ENCODE peak calls at places on chromosomes 16 and 17, in seven cellular contexts. One of them, this sample, is unnamed.

GRCh38 chr17:79812206-79812968 is 15.5 kb upstream of the CBX8 start:
- DNase-seq in effector CD4-positive, alpha-beta T cell: no peak
- DNase-seq in naive thymus-derived CD4-positive, alpha-beta T cell: no peak
- DNase-seq in ascending aorta: no peak
- DNase-seq in hypothalamus: no peak
- DNase-seq in BJ: no peak
- DNase-seq in cardiac muscle cell: no peak
- DNase-seq in this sample: no peak

GRCh38 chr17:63843387-63844292 is 1.2 kb upstream of the SMARCD2 start:
- DNase-seq in ascending aorta: no peak
- DNase-seq in BJ: no peak
- DNase-seq in effector CD4-positive, alpha-beta T cell: no peak
- DNase-seq in naive thymus-derived CD4-positive, alpha-beta T cell: no peak
- DNase-seq in hypothalamus: no peak
- DNase-seq in cardiac muscle cell: no peak
- DNase-seq in this sample: no peak

GRCh38 chr17:45299311-45299710 is 17.5 kb downstream of the MAP3K14 start:
- DNase-seq in ascending aorta: no peak
- DNase-seq in naive thymus-derived CD4-positive, alpha-beta T cell: no peak
- DNase-seq in BJ: no peak
- DNase-seq in effector CD4-positive, alpha-beta T cell: no peak
- DNase-seq in hypothalamus: no peak
- DNase-seq in cardiac muscle cell: peak
- DNase-seq in this sample: no peak

GRCh38 chr16:75043175-75043937 is 44.5 kb downstream of the ZNRF1 start:
- DNase-seq in hypothalamus: no peak
- DNase-seq in BJ: no peak
- DNase-seq in effector CD4-positive, alpha-beta T cell: no peak
- DNase-seq in ascending aorta: no peak
- DNase-seq in naive thymus-derived CD4-positive, alpha-beta T cell: no peak
- DNase-seq in cardiac muscle cell: no peak
- DNase-seq in this sample: no peak

GRCh38 chr17:39737331-39737760 is 392 bp upstream of the GRB7 start:
- DNase-seq in BJ: no peak
- DNase-seq in ascending aorta: no peak
- DNase-seq in naive thymus-derived CD4-positive, alpha-beta T cell: no peak
- DNase-seq in cardiac muscle cell: no peak
- DNase-seq in hypothalamus: no peak
- DNase-seq in effector CD4-positive, alpha-beta T cell: no peak
- DNase-seq in this sample: no peak

GRCh38 chr17:78174332-78174869 is 6.0 kb downstream of the SYNGR2 start:
- DNase-seq in cardiac muscle cell: no peak
- DNase-seq in hypothalamus: peak
- DNase-seq in effector CD4-positive, alpha-beta T cell: no peak
- DNase-seq in naive thymus-derived CD4-positive, alpha-beta T cell: no peak
- DNase-seq in ascending aorta: peak
- DNase-seq in BJ: no peak
- DNase-seq in this sample: no peak

GRCh38 chr16:82061861-82062525 is 26.9 kb downstream of the HSD17B2 start:
- DNase-seq in ascending aorta: no peak
- DNase-seq in BJ: no peak
- DNase-seq in naive thymus-derived CD4-positive, alpha-beta T cell: no peak
- DNase-seq in effector CD4-positive, alpha-beta T cell: no peak
- DNase-seq in cardiac muscle cell: peak
- DNase-seq in hypothalamus: no peak
- DNase-seq in this sample: no peak

GRCh38 chr16:79997257-79997656 is 396.7 kb upstream of the MAF start:
- DNase-seq in naive thymus-derived CD4-positive, alpha-beta T cell: no peak
- DNase-seq in effector CD4-positive, alpha-beta T cell: no peak
- DNase-seq in hypothalamus: no peak
- DNase-seq in BJ: no peak
- DNase-seq in cardiac muscle cell: peak
- DNase-seq in ascending aorta: no peak
- DNase-seq in this sample: no peak

GRCh38 chr17:37168731-37169353 is 206.9 kb upstream of the C17orf78 start:
- DNase-seq in effector CD4-positive, alpha-beta T cell: no peak
- DNase-seq in naive thymus-derived CD4-positive, alpha-beta T cell: no peak
- DNase-seq in cardiac muscle cell: no peak
- DNase-seq in BJ: no peak
- DNase-seq in ascending aorta: no peak
- DNase-seq in hypothalamus: no peak
- DNase-seq in this sample: no peak

GRCh38 chr16:77596243-77596642 is 126.1 kb upstream of the NUDT7 start:
- DNase-seq in cardiac muscle cell: no peak
- DNase-seq in BJ: no peak
- DNase-seq in ascending aorta: no peak
- DNase-seq in effector CD4-positive, alpha-beta T cell: no peak
- DNase-seq in naive thymus-derived CD4-positive, alpha-beta T cell: no peak
- DNase-seq in hypothalamus: no peak
- DNase-seq in this sample: no peak

GRCh38 chr16:27588052-27588451 is 38.1 kb downstream of the KATNIP start:
- DNase-seq in effector CD4-positive, alpha-beta T cell: no peak
- DNase-seq in ascending aorta: no peak
- DNase-seq in naive thymus-derived CD4-positive, alpha-beta T cell: no peak
- DNase-seq in BJ: no peak
- DNase-seq in cardiac muscle cell: no peak
- DNase-seq in hypothalamus: no peak
- DNase-seq in this sample: no peak

GRCh38 chr17:57372156-57372555 is 115.8 kb downstream of the MSI2 start:
- DNase-seq in cardiac muscle cell: no peak
- DNase-seq in effector CD4-positive, alpha-beta T cell: no peak
- DNase-seq in BJ: no peak
- DNase-seq in hypothalamus: no peak
- DNase-seq in naive thymus-derived CD4-positive, alpha-beta T cell: no peak
- DNase-seq in ascending aorta: no peak
- DNase-seq in this sample: no peak

GRCh38 chr17:2939714-2940351 is 123.6 kb downstream of the OR1D5 start:
- DNase-seq in BJ: no peak
- DNase-seq in naive thymus-derived CD4-positive, alpha-beta T cell: no peak
- DNase-seq in ascending aorta: no peak
- DNase-seq in hypothalamus: no peak
- DNase-seq in cardiac muscle cell: no peak
- DNase-seq in effector CD4-positive, alpha-beta T cell: no peak
- DNase-seq in this sample: no peak

GRCh38 chr16:28910046-28911031 is 14.7 kb downstream of the RABEP2 start:
- DNase-seq in cardiac muscle cell: no peak
- DNase-seq in naive thymus-derived CD4-positive, alpha-beta T cell: no peak
- DNase-seq in ascending aorta: no peak
- DNase-seq in effector CD4-positive, alpha-beta T cell: no peak
- DNase-seq in hypothalamus: no peak
- DNase-seq in BJ: no peak
- DNase-seq in this sample: no peak

GRCh38 chr17:47694818-47695663 is 1.1 kb downstream of the TBKBP1 start:
- DNase-seq in naive thymus-derived CD4-positive, alpha-beta T cell: no peak
- DNase-seq in ascending aorta: no peak
- DNase-seq in cardiac muscle cell: peak
- DNase-seq in effector CD4-positive, alpha-beta T cell: no peak
- DNase-seq in hypothalamus: peak
- DNase-seq in BJ: no peak
- DNase-seq in this sample: no peak

GRCh38 chr17:52828621-52829020 is 670.1 kb upstream of the CA10 start:
- DNase-seq in hypothalamus: no peak
- DNase-seq in cardiac muscle cell: no peak
- DNase-seq in effector CD4-positive, alpha-beta T cell: no peak
- DNase-seq in BJ: no peak
- DNase-seq in ascending aorta: no peak
- DNase-seq in naive thymus-derived CD4-positive, alpha-beta T cell: no peak
- DNase-seq in this sample: no peak

GRCh38 chr16:3161235-3162018 is 26.6 kb upstream of the OR1F1 start:
- DNase-seq in cardiac muscle cell: no peak
- DNase-seq in BJ: no peak
- DNase-seq in hypothalamus: no peak
- DNase-seq in naive thymus-derived CD4-positive, alpha-beta T cell: no peak
- DNase-seq in ascending aorta: no peak
- DNase-seq in effector CD4-positive, alpha-beta T cell: no peak
- DNase-seq in this sample: no peak

GRCh38 chr17:42409467-42410351 is 13.3 kb downstream of the CAVIN1 start:
- DNase-seq in hypothalamus: no peak
- DNase-seq in BJ: peak
- DNase-seq in cardiac muscle cell: no peak
- DNase-seq in effector CD4-positive, alpha-beta T cell: no peak
- DNase-seq in ascending aorta: peak
- DNase-seq in naive thymus-derived CD4-positive, alpha-beta T cell: no peak
- DNase-seq in this sample: no peak

GRCh38 chr16:75315907-75316306 is 64.5 kb upstream of the BCAR1 start:
- DNase-seq in naive thymus-derived CD4-positive, alpha-beta T cell: no peak
- DNase-seq in hypothalamus: no peak
- DNase-seq in cardiac muscle cell: no peak
- DNase-seq in effector CD4-positive, alpha-beta T cell: no peak
- DNase-seq in BJ: no peak
- DNase-seq in ascending aorta: no peak
- DNase-seq in this sample: no peak

GRCh38 chr16:1614226-1615102 is 2.3 kb downstream of the CRAMP1 start:
- DNase-seq in hypothalamus: no peak
- DNase-seq in ascending aorta: no peak
- DNase-seq in BJ: no peak
- DNase-seq in naive thymus-derived CD4-positive, alpha-beta T cell: peak
- DNase-seq in effector CD4-positive, alpha-beta T cell: no peak
- DNase-seq in cardiac muscle cell: peak
- DNase-seq in this sample: no peak

GRCh38 chr17:10125761-10126553 is 72.4 kb downstream of the GAS7 start:
- DNase-seq in BJ: no peak
- DNase-seq in effector CD4-positive, alpha-beta T cell: no peak
- DNase-seq in cardiac muscle cell: no peak
- DNase-seq in ascending aorta: no peak
- DNase-seq in naive thymus-derived CD4-positive, alpha-beta T cell: no peak
- DNase-seq in hypothalamus: no peak
- DNase-seq in this sample: no peak

GRCh38 chr17:7577327-7578199 is 1.9 kb upstream of the CD68 start:
- DNase-seq in BJ: no peak
- DNase-seq in effector CD4-positive, alpha-beta T cell: no peak
- DNase-seq in hypothalamus: no peak
- DNase-seq in naive thymus-derived CD4-positive, alpha-beta T cell: no peak
- DNase-seq in ascending aorta: no peak
- DNase-seq in cardiac muscle cell: no peak
- DNase-seq in this sample: no peak

GRCh38 chr16:85002643-85003042 is 8.7 kb downstream of the ZDHHC7 start:
- DNase-seq in cardiac muscle cell: no peak
- DNase-seq in effector CD4-positive, alpha-beta T cell: no peak
- DNase-seq in naive thymus-derived CD4-positive, alpha-beta T cell: no peak
- DNase-seq in ascending aorta: no peak
- DNase-seq in BJ: no peak
- DNase-seq in hypothalamus: no peak
- DNase-seq in this sample: no peak

GRCh38 chr17:71428897-71429296 is 691.9 kb upstream of the SOX9 start:
- DNase-seq in cardiac muscle cell: no peak
- DNase-seq in BJ: no peak
- DNase-seq in naive thymus-derived CD4-positive, alpha-beta T cell: no peak
- DNase-seq in ascending aorta: no peak
- DNase-seq in hypothalamus: no peak
- DNase-seq in effector CD4-positive, alpha-beta T cell: no peak
- DNase-seq in this sample: no peak

GRCh38 chr17:37570527-37571093 is 38.6 kb downstream of the SYNRG start:
- DNase-seq in hypothalamus: no peak
- DNase-seq in BJ: no peak
- DNase-seq in cardiac muscle cell: peak
- DNase-seq in ascending aorta: no peak
- DNase-seq in effector CD4-positive, alpha-beta T cell: no peak
- DNase-seq in naive thymus-derived CD4-positive, alpha-beta T cell: no peak
- DNase-seq in this sample: peak

GRCh38 chr16:84026601-84027000 is 16.0 kb downstream of the SLC38A8 start:
- DNase-seq in effector CD4-positive, alpha-beta T cell: no peak
- DNase-seq in ascending aorta: no peak
- DNase-seq in BJ: no peak
- DNase-seq in cardiac muscle cell: no peak
- DNase-seq in naive thymus-derived CD4-positive, alpha-beta T cell: no peak
- DNase-seq in hypothalamus: no peak
- DNase-seq in this sample: no peak